ENCODE peak calls at places on chromosomes 12 and 14, in ten cellular contexts. U is HT1080, V is HTR-8/SVneo, J is stomach, L is substantia nigra, Q is fibroblast of the aortic adventitia, E is T-helper 1 cell, H is GM04503, F is ACHN, K is fibroblast of lung. I is an unnamed sample.

GRCh38 chr12:11968516-11968915 is 102.2 kb upstream of the BCL2L14 start:
- DNase-seq in H (no peak), V (no peak), E (no peak), Q (no peak), J (no peak), U (no peak), F (no peak), L (no peak), K (no peak), I (no peak)

GRCh38 chr14:102629700-102630365 is 37.4 kb downstream of the RCOR1 start:
- DNase-seq in L (no peak), H (no peak), F (no peak), J (no peak), E (no peak), U (no peak), Q (no peak), V (no peak), K (peak; percentile 36), I (peak; percentile 87)

GRCh38 chr12:100234591-100235304 is 32.1 kb downstream of the DEPDC4 start:
- DNase-seq in F (peak; percentile 73), Q (peak; percentile 83), E (no peak), L (peak; percentile 11), J (no peak), V (peak; percentile 41), H (peak; percentile 21), K (peak; percentile 85), U (peak; percentile 34), I (no peak)

GRCh38 chr14:41785696-41786095 is 179.0 kb downstream of the LRFN5 start:
- DNase-seq in Q (no peak), J (no peak), K (no peak), E (no peak), L (no peak), V (no peak), F (peak; percentile 7), H (no peak), U (peak; percentile 2), I (peak; percentile 49)

GRCh38 chr12:49557917-49558215 is 10.1 kb downstream of the MCRS1 start:
- DNase-seq in Q (no peak), L (no peak), J (no peak), U (no peak), H (no peak), K (no peak), V (no peak), E (no peak), F (peak; percentile 22), I (no peak)

GRCh38 chr12:96447256-96447655 is 42.1 kb upstream of the CFAP54 start:
- DNase-seq in V (no peak), K (no peak), L (no peak), H (no peak), U (no peak), Q (no peak), E (no peak), F (no peak), J (no peak), I (no peak)

GRCh38 chr12:54000105-54000773 is at the start of gene HOXC9:
- DNase-seq in L (no peak), J (no peak), K (no peak), V (no peak), Q (no peak), U (no peak), F (peak; percentile 51), E (no peak), H (no peak), I (no peak)

GRCh38 chr12:113793250-113793649 is 172.9 kb downstream of the RBM19 start:
- DNase-seq in H (no peak), J (no peak), Q (no peak), U (no peak), E (no peak), F (no peak), K (no peak), V (no peak), L (no peak), I (no peak)

GRCh38 chr12:31508436-31509150 is 82.3 kb downstream of the DENND5B start:
- DNase-seq in V (no peak), L (no peak), E (no peak), H (no peak), U (no peak), F (no peak), K (no peak), J (no peak), Q (no peak), I (no peak)

GRCh38 chr14:74942608-74943007 is 12.8 kb downstream of the PGF start:
- DNase-seq in V (no peak), Q (no peak), H (no peak), L (no peak), K (no peak), U (no peak), J (no peak), F (no peak), E (no peak), I (no peak)